ENCODE peak calls at places on chromosomes 7 and 10, in ten cellular contexts. D, N, M, F, Y, T, I, B, O and E are unnamed samples. For H3K9me3, the result is how much of the 10 kb centered on the place peaks cover.

GRCh38 chr10:35188954-35189353 is 62.3 kb downstream of the CREM start:
- DNase-seq in D (no peak), N (no peak), M (no peak), F (no peak), Y (no peak), T (no peak), I (no peak), B (no peak), O (no peak), E (no peak)

GRCh38 chr10:13890233-13890616 is 303.5 kb downstream of the PRPF18 start:
- DNase-seq in D (no peak), N (no peak), M (no peak), F (no peak), Y (peak), T (no peak), I (no peak), B (no peak), O (no peak), E (no peak)

GRCh38 chr7:732094-732541 is 5.0 kb upstream of the PRKAR1B start:
- DNase-seq in D (no peak), N (no peak), M (peak), F (peak), Y (peak), T (peak), I (peak), B (no peak), O (no peak), E (peak)

GRCh38 chr7:154684651-154685563 is 318.0 kb downstream of the PAXIP1 start:
- DNase-seq in D (no peak), N (no peak), M (no peak), F (no peak), Y (peak), T (no peak), I (no peak), B (no peak), O (no peak), E (no peak)

GRCh38 chr7:150367677-150368097 is 935 bp upstream of the REPIN1 start:
- DNase-seq in D (no peak), N (no peak), M (no peak), F (no peak), Y (peak), T (no peak), I (no peak), B (no peak), O (peak), E (no peak)

GRCh38 chr7:103989785-103990775 is 622 bp upstream of the RELN start:
- DNase-seq in D (no peak), N (no peak), M (no peak), F (peak), Y (peak), T (no peak), I (no peak), B (no peak), O (peak), E (peak)

GRCh38 chr7:68216046-68216445 is 1219.4 kb downstream of the TYW1 start:
- DNase-seq in D (no peak), N (no peak), M (no peak), F (no peak), Y (peak), T (no peak), I (no peak), B (no peak), O (peak), E (no peak)

GRCh38 chr7:25894902-25895791 is 256.9 kb upstream of the NFE2L3 start:
- DNase-seq in D (no peak), N (no peak), M (peak), F (peak), Y (peak), T (no peak), I (peak), B (peak), O (peak), E (peak)

GRCh38 chr10:94088926-94089381 is 95.2 kb downstream of the PLCE1 start:
- DNase-seq in D (no peak), N (peak), M (no peak), F (no peak), Y (peak), T (no peak), I (no peak), B (peak), O (peak), E (peak)

GRCh38 chr7:111560773-111561658 is 1.3 kb downstream of the IMMP2L start:
- DNase-seq in D (no peak), N (no peak), M (no peak), F (no peak), Y (peak), T (no peak), I (no peak), B (no peak), O (peak), E (peak)

GRCh38 chr7:111561659-111561908 is 708 bp downstream of the IMMP2L start:
- DNase-seq in D (no peak), N (no peak), M (no peak), F (no peak), Y (peak), T (no peak), I (no peak), B (no peak), O (no peak), E (no peak)

GRCh38 chr7:111556977-111557376 is 5.3 kb downstream of the IMMP2L start:
- DNase-seq in D (no peak), N (no peak), M (no peak), F (no peak), Y (no peak), T (no peak), I (no peak), B (no peak), O (no peak), E (no peak)

GRCh38 chr7:111559665-111560064 is 2.6 kb downstream of the IMMP2L start:
- DNase-seq in D (no peak), N (no peak), M (no peak), F (no peak), Y (no peak), T (no peak), I (no peak), B (no peak), O (no peak), E (no peak)

DNA sequence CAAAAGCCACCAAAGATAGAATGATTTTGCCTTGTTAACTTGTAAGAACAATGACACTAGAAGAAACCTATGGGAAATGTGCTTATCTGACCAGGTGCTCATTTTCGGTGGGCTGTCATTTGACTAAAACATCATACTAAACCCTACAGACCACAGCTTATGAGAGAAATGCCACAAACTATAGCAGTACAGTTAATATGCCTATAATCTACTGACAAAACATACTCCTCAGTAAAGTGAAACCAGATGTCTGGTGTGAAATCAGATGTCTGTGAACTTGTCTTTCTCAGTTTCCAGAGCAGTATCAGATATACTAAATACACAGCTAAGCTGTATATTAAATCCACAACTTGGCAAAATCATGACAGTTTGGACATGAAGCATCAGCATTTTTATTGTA is 3.3 kb downstream of the IMMP2L start:
- DNase-seq in D (no peak), N (no peak), M (no peak), F (no peak), Y (no peak), T (no peak), I (no peak), B (no peak), O (no peak), E (no peak)
- H3K4me3 ChIP-seq in D (no peak), N (no peak), M (no peak), F (no peak), Y (no peak), T (no peak), I (no peak), B (no peak), O (no peak), E (no peak)

GRCh38 chr7:128444242-128444641 is 11.4 kb upstream of the HILPDA start:
- DNase-seq in D (no peak), N (no peak), M (no peak), F (no peak), Y (no peak), T (no peak), I (no peak), B (no peak), O (no peak), E (no peak)
- H3K27ac ChIP-seq in D (no peak), N (no peak), M (no peak), F (no peak), Y (no peak), T (no peak), I (no peak), B (no peak), O (no peak), E (no peak)

GRCh38 chr7:143130541-143130940 is 1.3 kb upstream of the PIP start:
- DNase-seq in D (no peak), N (no peak), M (no peak), F (no peak), Y (no peak), T (no peak), I (no peak), B (no peak), O (no peak), E (no peak)
- H3K9me3 ChIP-seq in D (under half), N (under half), M (under half), F (under half), Y (under half), T (under half), I (under half), B (under half), O (under half), E (under half)

GRCh38 chr7:141074162-141074989 is 512 bp downstream of the TMEM178B start:
- DNase-seq in D (no peak), N (no peak), M (peak), F (no peak), Y (peak), T (no peak), I (no peak), B (no peak), O (peak), E (peak)
- H3K4me3 ChIP-seq in D (peak), N (peak), M (peak), F (peak), Y (peak), T (no peak), I (peak), B (peak), O (peak), E (peak)

GRCh38 chr10:60335708-60336107 is 54.0 kb downstream of the ANK3 start:
- DNase-seq in D (no peak), N (no peak), M (no peak), F (no peak), Y (no peak), T (no peak), I (no peak), B (no peak), O (no peak), E (peak)
- H3K27ac ChIP-seq in D (no peak), N (no peak), M (no peak), F (no peak), Y (no peak), T (no peak), I (no peak), B (no peak), O (no peak), E (no peak)

DNA sequence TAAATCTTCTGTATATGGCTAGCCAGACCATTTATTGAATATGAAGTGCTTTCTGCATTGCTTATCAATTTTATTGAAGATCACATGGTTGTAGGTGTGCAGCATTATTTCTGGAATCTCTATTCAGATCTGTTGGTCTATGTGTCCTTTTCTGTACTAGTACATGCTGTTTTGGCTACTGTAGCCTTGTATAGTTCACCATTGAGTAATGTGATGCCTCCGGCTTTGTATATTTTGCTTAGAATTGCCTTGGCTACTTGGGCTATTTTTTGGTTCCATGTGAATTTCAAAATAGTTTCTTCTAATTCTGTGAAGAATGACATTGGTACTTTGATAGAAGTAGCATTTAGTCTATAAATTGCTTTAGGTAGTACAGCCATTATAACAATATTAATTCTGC is 1187.2 kb downstream of the XPNPEP1 start:
- DNase-seq in D (no peak), N (no peak), M (no peak), F (no peak), Y (peak), T (no peak), I (no peak), B (no peak), O (no peak), E (no peak)
- H3K9me3 ChIP-seq in D (under half), N (under half), M (under half), F (under half), Y (under half), T (under half), I (under half), B (under half), O (under half), E (under half)

GRCh38 chr7:130936202-130936931 is 202.4 kb upstream of the KLF14 start:
- DNase-seq in D (no peak), N (no peak), M (no peak), F (no peak), Y (no peak), T (no peak), I (no peak), B (no peak), O (no peak), E (no peak)
- H3K4me3 ChIP-seq in D (no peak), N (no peak), M (no peak), F (no peak), Y (no peak), T (no peak), I (no peak), B (no peak), O (no peak), E (no peak)

GRCh38 chr7:94656658-94656924 is 658 bp upstream of the SGCE start:
- DNase-seq in D (no peak), N (no peak), M (no peak), F (no peak), Y (no peak), T (no peak), I (no peak), B (no peak), O (no peak), E (no peak)

GRCh38 chr7:94655562-94655883 is 410 bp downstream of the SGCE start:
- DNase-seq in D (no peak), N (no peak), M (no peak), F (no peak), Y (peak), T (peak), I (no peak), B (no peak), O (peak), E (peak)

GRCh38 chr7:94654764-94655561 is 970 bp downstream of the SGCE start:
- DNase-seq in D (no peak), N (no peak), M (no peak), F (no peak), Y (peak), T (no peak), I (peak), B (no peak), O (peak), E (peak)

GRCh38 chr7:94656925-94657731 is 1.2 kb upstream of the SGCE start:
- DNase-seq in D (no peak), N (no peak), M (no peak), F (no peak), Y (peak), T (no peak), I (no peak), B (no peak), O (peak), E (peak)

DNA sequence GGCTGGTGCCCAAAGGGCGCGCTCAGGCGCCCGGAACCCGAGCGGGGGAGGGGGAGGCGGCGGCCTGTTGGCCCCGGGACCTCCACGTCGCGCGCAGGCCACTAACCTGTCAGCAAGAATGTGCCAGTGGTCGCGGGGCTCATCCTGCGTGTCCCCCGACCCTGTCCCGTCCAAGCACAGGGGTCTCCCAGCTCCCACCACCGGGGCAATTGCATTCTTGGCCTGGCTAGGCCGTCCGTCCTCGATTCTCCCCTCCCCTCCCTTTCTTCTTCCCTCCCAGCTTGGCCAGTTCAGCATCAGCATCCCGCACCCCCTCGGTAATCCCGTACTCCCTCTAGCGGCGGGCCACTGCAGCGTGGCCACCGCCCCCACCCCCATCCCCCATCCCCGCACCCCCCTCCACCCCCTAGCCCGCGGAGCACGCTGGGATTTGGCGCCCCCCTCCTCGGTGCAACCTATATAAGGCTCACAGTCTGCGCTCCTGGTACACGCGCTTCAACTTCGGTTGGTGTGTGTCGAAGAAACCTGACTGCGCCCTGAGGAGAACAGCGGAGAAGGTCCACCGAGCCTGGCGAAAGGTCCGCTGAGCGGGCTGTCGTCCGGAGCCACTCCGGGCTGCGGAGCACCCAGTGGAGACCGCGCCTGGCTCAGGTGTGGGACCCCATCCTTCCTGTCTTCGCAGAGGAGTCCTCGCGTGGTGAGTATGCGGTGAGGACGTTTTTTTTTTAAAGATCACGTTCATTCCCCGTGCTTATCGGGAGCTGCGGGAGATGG is at the start of gene SGCE:
- DNase-seq in D (no peak), N (no peak), M (peak), F (peak), Y (peak), T (peak), I (peak), B (peak), O (peak), E (peak)
- H3K27ac ChIP-seq in D (peak), N (peak), M (peak), F (peak), Y (peak), T (peak), I (peak), B (peak), O (peak), E (peak)